ENCODE peak calls at places on chromosomes 4 and X, in ten cellular contexts. M, E, K, C, L, G, D, H, I and Z are unnamed samples.

GRCh38 chr4:156971168-156971601 is 414 bp downstream of the PDGFC start:
- DNase-seq in M (peak; percentile 53), E (peak; percentile 29), K (no peak), C (peak; percentile 44), L (peak; percentile 89), G (peak; percentile 21), D (peak; percentile 64), H (peak; percentile 39), I (peak; percentile 51), Z (no peak)

GRCh38 chr4:37960679-37961078 is 481 bp downstream of the PTTG2 start:
- DNase-seq in M (peak; percentile 67), E (peak; percentile 82), K (no peak), C (no peak), L (no peak), G (no peak), D (no peak), H (no peak), I (no peak), Z (no peak)

GRCh38 chr4:56870927-56871326 is 36.8 kb upstream of the REST start:
- DNase-seq in M (no peak), E (no peak), K (no peak), C (no peak), L (peak; percentile 0), G (no peak), D (no peak), H (no peak), I (no peak), Z (no peak)

GRCh38 chrX:136147320-136147901 is at the start of gene FHL1:
- DNase-seq in M (peak; percentile 48), E (no peak), K (peak; percentile 16), C (peak; percentile 50), L (peak; percentile 92), G (peak; percentile 69), D (peak; percentile 75), H (peak; percentile 30), I (peak; percentile 80), Z (no peak)

GRCh38 chrX:17824980-17825379 is 36.1 kb downstream of the RAI2 start:
- DNase-seq in M (no peak), E (no peak), K (no peak), C (no peak), L (no peak), G (no peak), D (no peak), H (no peak), I (no peak), Z (no peak)

GRCh38 chr4:184470785-184471110 is 3.6 kb downstream of the IRF2 start:
- DNase-seq in M (no peak), E (no peak), K (no peak), C (no peak), L (no peak), G (no peak), D (no peak), H (no peak), I (no peak), Z (no peak)

GRCh38 chrX:12304261-12304660 is 166.0 kb downstream of the FRMPD4 start:
- DNase-seq in M (no peak), E (no peak), K (no peak), C (no peak), L (no peak), G (no peak), D (no peak), H (no peak), I (no peak), Z (no peak)

GRCh38 chrX:155313766-155314165 is 20.6 kb downstream of the CLIC2 start:
- DNase-seq in M (no peak), E (no peak), K (no peak), C (no peak), L (no peak), G (no peak), D (no peak), H (no peak), I (no peak), Z (no peak)

GRCh38 chr4:110615366-110616161 is 7.3 kb downstream of the PITX2 start:
- DNase-seq in M (no peak), E (no peak), K (no peak), C (no peak), L (no peak), G (no peak), D (peak; percentile 74), H (no peak), I (no peak), Z (no peak)

GRCh38 chrX:155745792-155746191 is 133.0 kb upstream of the TMLHE start:
- DNase-seq in M (no peak), E (no peak), K (no peak), C (peak; percentile 75), L (no peak), G (peak; percentile 66), D (no peak), H (peak; percentile 37), I (no peak), Z (no peak)

GRCh38 chrX:136209016-136209738 is 42.0 kb downstream of the MAP7D3 start:
- DNase-seq in M (no peak), E (no peak), K (no peak), C (peak; percentile 42), L (peak; percentile 89), G (peak; percentile 45), D (peak; percentile 44), H (peak; percentile 38), I (peak; percentile 75), Z (peak; percentile 17)

GRCh38 chrX:130575831-130576404 is 174.1 kb downstream of the RBMX2 start:
- DNase-seq in M (no peak), E (no peak), K (peak; percentile 48), C (peak; percentile 25), L (peak; percentile 84), G (peak; percentile 26), D (peak; percentile 57), H (peak; percentile 31), I (peak; percentile 54), Z (peak; percentile 54)

GRCh38 chrX:120120223-120120622 is 4.5 kb upstream of the RHOXF1 start:
- DNase-seq in M (peak; percentile 51), E (peak; percentile 76), K (no peak), C (no peak), L (no peak), G (no peak), D (no peak), H (no peak), I (no peak), Z (no peak)
- H3K4me3 ChIP-seq in M (no peak overlapping the region), E (no peak overlapping the region), K (no peak overlapping the region), C (no peak overlapping the region), L (no peak overlapping the region), G (no peak overlapping the region), D (no peak overlapping the region), H (no peak overlapping the region), I (peak overlapping the region; percentile 28), Z (no peak overlapping the region)

DNA sequence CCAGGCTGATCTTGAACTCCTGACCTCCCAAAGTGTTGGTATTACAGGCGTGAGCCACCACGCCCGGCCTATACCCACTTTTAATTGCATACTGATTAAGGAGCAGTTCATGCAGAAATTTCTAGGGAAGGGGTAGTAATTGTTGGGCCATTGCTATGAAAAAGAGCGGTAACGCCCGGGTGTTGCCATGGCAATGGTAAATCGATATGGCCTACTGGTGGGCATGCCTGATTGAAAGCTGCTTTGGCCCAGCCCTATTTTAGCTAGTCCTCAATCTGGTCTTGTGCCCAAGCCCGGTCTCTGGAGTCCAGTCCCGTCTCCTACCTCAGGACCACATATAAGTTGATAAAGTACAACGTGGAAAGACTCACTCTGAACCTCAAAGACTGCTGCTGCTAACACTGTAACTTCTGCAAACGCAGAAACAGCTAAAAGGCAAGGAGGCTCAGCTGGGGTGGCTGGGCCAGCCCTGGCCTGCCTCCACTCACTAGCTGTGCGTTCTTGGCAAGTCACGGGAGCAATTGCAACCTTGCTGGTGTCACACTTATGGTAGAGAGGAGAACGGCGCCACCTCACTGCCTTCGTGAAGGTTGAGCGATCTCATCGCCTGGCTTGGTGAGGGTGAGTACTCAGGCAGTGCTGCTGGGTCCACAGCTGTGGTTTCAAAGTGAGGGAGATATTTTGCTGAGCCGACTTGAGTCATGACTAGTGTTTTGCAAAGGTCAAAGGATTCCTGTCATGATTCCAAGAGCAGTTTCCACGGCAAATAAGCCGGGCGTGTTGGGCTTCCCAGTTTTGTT is 57.0 kb upstream of the GRPEL1 start:
- DNase-seq in M (peak; percentile 48), E (peak; percentile 45), K (no peak), C (peak; percentile 34), L (no peak), G (peak; percentile 40), D (no peak), H (peak; percentile 64), I (peak; percentile 70), Z (no peak)
- TF ChIP-seq CTCF in M (no peak), E (no peak), K (no peak), C (no peak), L (no peak), G (no peak), D (no peak), H (no peak), I (no peak), Z (no peak)

GRCh38 chr4:26084414-26084813 is 170.4 kb downstream of the SMIM20 start:
- DNase-seq in M (no peak), E (no peak), K (no peak), C (no peak), L (no peak), G (no peak), D (no peak), H (no peak), I (no peak), Z (no peak)

GRCh38 chr4:26085581-26085980 is 171.6 kb downstream of the SMIM20 start:
- DNase-seq in M (no peak), E (no peak), K (no peak), C (no peak), L (no peak), G (no peak), D (no peak), H (no peak), I (no peak), Z (no peak)

GRCh38 chr4:26082565-26082964 is 168.5 kb downstream of the SMIM20 start:
- DNase-seq in M (no peak), E (no peak), K (no peak), C (no peak), L (no peak), G (no peak), D (no peak), H (no peak), I (no peak), Z (no peak)

GRCh38 chr4:26081795-26082498 is 167.9 kb downstream of the SMIM20 start:
- DNase-seq in M (no peak), E (no peak), K (no peak), C (no peak), L (no peak), G (no peak), D (peak; percentile 77), H (peak; percentile 23), I (no peak), Z (peak; percentile 59)

DNA sequence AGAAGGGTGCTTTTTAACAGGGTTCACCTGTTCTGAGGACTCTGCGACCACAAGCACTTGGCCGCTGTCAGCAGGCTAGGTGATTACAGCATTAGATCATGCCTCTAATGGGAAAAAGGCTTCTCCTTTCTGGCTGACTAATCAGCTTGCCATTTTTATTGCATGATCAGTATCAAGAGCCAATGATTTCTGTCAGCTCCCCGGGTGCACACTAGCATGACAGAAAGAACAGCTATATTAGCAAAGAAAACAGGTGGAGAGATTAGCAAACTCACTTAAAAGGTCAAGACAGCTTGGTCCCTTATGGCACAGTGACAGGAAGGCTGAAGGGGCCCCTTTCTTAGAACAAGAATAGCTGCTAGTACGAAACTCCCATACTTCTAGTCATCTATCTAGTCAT is 170.0 kb downstream of the SMIM20 start:
- DNase-seq in M (no peak), E (no peak), K (no peak), C (no peak), L (no peak), G (no peak), D (no peak), H (peak; percentile 11), I (peak; percentile 59), Z (peak; percentile 79)
- H3K4me3 ChIP-seq in M (no peak overlapping the region), E (no peak overlapping the region), K (no peak overlapping the region), C (no peak overlapping the region), L (no peak overlapping the region), G (no peak overlapping the region), D (no peak overlapping the region), H (no peak overlapping the region), I (no peak overlapping the region), Z (no peak overlapping the region)

GRCh38 chrX:120380699-120381098 is 18.8 kb downstream of the ATP1B4 start:
- DNase-seq in M (no peak), E (no peak), K (no peak), C (no peak), L (no peak), G (no peak), D (peak; percentile 34), H (peak; percentile 2), I (no peak), Z (peak; percentile 54)
- TF ChIP-seq CTCF in M (no peak), E (no peak), K (no peak), C (no peak), L (no peak), G (peak; percentile 35), D (peak; percentile 46), H (no peak), I (peak; percentile 21), Z (peak; percentile 35)